ENCODE peak calls at places on chromosome 4, in eight cellular contexts. A, G, Y, E, C, J, V and F are unnamed samples. For H3K9me3, the result is how much of the 10 kb centered on the place peaks cover.

GRCh38 chr4:52373650-52374049 is 285.5 kb downstream of the USP46 start:
- DNase-seq in V (no peak), E (no peak), Y (no peak), J (no peak), G (no peak), A (no peak), C (no peak), F (no peak)

GRCh38 chr4:80302616-80303223 is 32.8 kb upstream of the CFAP299 start:
- DNase-seq in A (no peak), G (no peak), Y (no peak), V (no peak), C (no peak), J (no peak), E (no peak), F (no peak)

GRCh38 chr4:80911458-80911857 is 119.0 kb upstream of the BMP3 start:
- DNase-seq in A (no peak), Y (no peak), V (no peak), C (no peak), J (no peak), G (no peak), E (no peak), F (no peak)

GRCh38 chr4:117623321-117623720 is 411.0 kb upstream of the NDST3 start:
- DNase-seq in G (no peak), C (no peak), J (no peak), V (no peak), Y (no peak), A (no peak), E (peak), F (no peak)

GRCh38 chr4:106898621-106899230 is 137.4 kb downstream of the DKK2 start:
- DNase-seq in Y (no peak), C (no peak), J (no peak), A (peak), G (peak), V (peak), E (peak), F (no peak)

GRCh38 chr4:154743683-154744340 is at the start of gene LRAT:
- DNase-seq in G (no peak), A (no peak), J (no peak), E (no peak), C (peak), Y (no peak), V (peak), F (no peak)

GRCh38 chr4:148060264-148061138 is 328.6 kb downstream of the ARHGAP10 start:
- DNase-seq in Y (no peak), J (no peak), G (no peak), E (no peak), C (no peak), V (no peak), A (no peak), F (peak)

GRCh38 chr4:6546681-6547447 is 28.1 kb upstream of the MAN2B2 start:
- DNase-seq in V (peak), A (peak), G (peak), Y (peak), E (peak), J (no peak), C (no peak), F (peak)

GRCh38 chr4:67934628-67935027 is 28.7 kb downstream of the TMPRSS11A start:
- DNase-seq in E (peak), G (no peak), Y (no peak), V (no peak), A (no peak), J (no peak), C (no peak), F (no peak)

GRCh38 chr4:153771058-153771457 is 11.2 kb upstream of the RNF175 start:
- DNase-seq in E (no peak), C (no peak), V (no peak), Y (no peak), G (peak), J (no peak), A (no peak), F (no peak)

GRCh38 chr4:25011135-25011866 is 19.4 kb downstream of the LGI2 start:
- DNase-seq in G (no peak), Y (no peak), J (no peak), C (no peak), V (no peak), E (no peak), A (no peak), F (no peak)

GRCh38 chr4:124426279-124426678 is 286.3 kb downstream of the ANKRD50 start:
- DNase-seq in G (no peak), E (no peak), C (no peak), A (no peak), V (no peak), Y (no peak), J (no peak), F (no peak)

GRCh38 chr4:101218346-101218745 is 129.0 kb downstream of the PPP3CA start:
- DNase-seq in Y (no peak), A (no peak), C (no peak), V (no peak), G (no peak), J (no peak), E (no peak), F (no peak)

GRCh38 chr4:158930573-158930972 is 161.7 kb downstream of the FNIP2 start:
- DNase-seq in J (no peak), V (no peak), G (no peak), A (no peak), C (no peak), E (no peak), Y (no peak), F (no peak)

GRCh38 chr4:133150643-133151300 is 1.7 kb downstream of the PCDH10 start:
- DNase-seq in G (peak), E (peak), A (no peak), C (no peak), J (no peak), Y (no peak), V (no peak), F (no peak)

GRCh38 chr4:62210521-62210920 is 1010.4 kb downstream of the ADGRL3 start:
- DNase-seq in A (no peak), E (peak), Y (no peak), J (no peak), C (no peak), G (peak), V (no peak), F (no peak)

GRCh38 chr4:185219551-185220344 is 10.3 kb downstream of the SNX25 start:
- DNase-seq in E (peak), A (no peak), J (no peak), V (no peak), Y (peak), C (no peak), G (peak), F (no peak)

DNA sequence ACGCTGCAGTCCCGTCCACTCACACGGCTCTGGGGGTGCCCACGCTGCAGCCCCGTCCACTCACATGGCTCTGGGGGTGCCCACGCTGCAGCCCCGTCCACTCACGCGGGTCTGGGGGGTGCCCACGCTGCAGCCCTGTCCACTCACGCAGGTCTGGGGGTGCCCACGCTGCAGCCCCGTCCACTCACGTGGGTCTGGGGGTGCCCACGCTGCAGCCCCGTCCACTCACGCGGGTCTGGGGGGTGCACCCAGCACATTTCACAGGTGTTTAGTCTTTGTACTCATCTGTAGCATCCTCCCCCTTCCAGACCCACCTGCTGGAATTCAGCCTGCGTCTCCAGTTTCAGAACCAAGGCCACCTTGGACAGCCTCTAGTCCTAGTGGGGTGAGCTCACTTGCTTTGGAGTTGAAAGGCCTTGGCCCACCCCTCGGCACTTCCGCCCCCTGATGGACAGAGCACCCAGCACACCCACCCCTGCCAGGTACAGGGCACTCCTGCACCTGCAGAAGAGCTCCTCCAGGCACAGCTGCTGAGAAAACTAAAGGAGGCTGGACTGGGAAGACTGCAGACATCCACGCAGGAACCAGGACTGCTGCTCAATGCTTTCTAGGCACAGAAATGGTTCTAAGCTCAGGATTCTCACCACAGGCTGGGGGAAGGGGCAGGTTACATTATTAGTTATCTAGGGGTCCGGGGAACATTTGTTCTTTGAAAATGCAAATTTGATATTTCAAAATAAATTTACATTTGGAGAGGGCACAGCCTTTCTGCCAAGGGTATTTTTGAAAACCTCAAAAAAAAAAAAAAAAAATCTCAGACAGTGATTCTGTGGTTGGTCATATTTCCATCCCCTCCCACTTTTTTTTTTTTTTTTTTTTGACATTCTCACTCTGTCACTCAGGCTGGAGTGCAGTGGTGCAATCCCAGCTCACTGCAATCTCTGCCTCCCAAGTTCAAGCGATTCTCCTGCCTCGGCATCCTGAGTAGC is 72.8 kb downstream of the ABLIM2 start:
- DNase-seq in Y (no peak), G (no peak), A (peak), J (no peak), C (no peak), V (no peak), E (no peak), F (no peak)
- TF ChIP-seq CTCF in Y (no peak), G (no peak), A (peak), J (no peak), C (no peak), V (no peak), E (no peak), F (no peak)

GRCh38 chr4:149158852-149159251 is 656.8 kb downstream of the IQCM start:
- DNase-seq in G (peak), Y (no peak), V (no peak), J (no peak), C (no peak), A (no peak), E (peak), F (no peak)

GRCh38 chr4:149164282-149164681 is 651.4 kb downstream of the IQCM start:
- DNase-seq in A (no peak), Y (no peak), C (no peak), J (no peak), G (peak), V (no peak), E (peak), F (no peak)

GRCh38 chr4:149166365-149166764 is 649.3 kb downstream of the IQCM start:
- DNase-seq in Y (no peak), E (peak), C (no peak), J (no peak), G (no peak), V (no peak), A (no peak), F (no peak)

GRCh38 chr4:149160370-149160769 is 655.3 kb downstream of the IQCM start:
- DNase-seq in A (no peak), V (no peak), E (no peak), G (no peak), J (no peak), Y (no peak), C (no peak), F (no peak)

GRCh38 chr4:149161247-149161646 is 654.4 kb downstream of the IQCM start:
- DNase-seq in G (peak), C (no peak), Y (peak), V (no peak), E (peak), A (no peak), J (no peak), F (no peak)
- H3K9me3 ChIP-seq in G (under half), C (under half), Y (under half), V (under half), E (under half), A (under half), J (under half), F (under half)

GRCh38 chr4:140252742-140253555 is 99.0 kb upstream of the MAML3 start:
- DNase-seq in C (peak), G (peak), J (peak), Y (peak), V (peak), A (no peak), E (peak), F (peak)
- H3K27ac ChIP-seq in C (peak), G (peak), J (peak), Y (peak), V (no peak), A (no peak), E (peak), F (no peak)

GRCh38 chr4:98828801-98829200 is 100.1 kb downstream of the EIF4E start:
- DNase-seq in G (no peak), J (no peak), C (no peak), V (no peak), A (peak), E (no peak), Y (no peak), F (peak)
- TF ChIP-seq CTCF in G (no peak), J (no peak), C (no peak), V (peak), A (peak), E (no peak), Y (no peak), F (peak)

GRCh38 chr4:2303686-2304320 is 41.9 kb upstream of the MXD4 start:
- DNase-seq in A (no peak), V (no peak), J (no peak), E (no peak), C (no peak), G (no peak), Y (no peak), F (no peak)

GRCh38 chr4:2305766-2306501 is 44.0 kb upstream of the MXD4 start:
- DNase-seq in J (no peak), A (no peak), V (no peak), Y (no peak), E (no peak), C (no peak), G (no peak), F (no peak)

GRCh38 chr4:2304321-2304876 is 42.5 kb upstream of the MXD4 start:
- DNase-seq in C (no peak), Y (no peak), G (no peak), J (no peak), E (no peak), A (no peak), V (no peak), F (no peak)

GRCh38 chr4:2303121-2303685 is 41.3 kb upstream of the MXD4 start:
- DNase-seq in V (no peak), G (no peak), C (no peak), Y (no peak), E (no peak), J (no peak), A (no peak), F (no peak)

GRCh38 chr4:2304877-2305561 is 43.1 kb upstream of the MXD4 start:
- DNase-seq in Y (no peak), E (no peak), G (no peak), A (no peak), V (no peak), J (no peak), C (no peak), F (no peak)
- H3K9me3 ChIP-seq in Y (under half), E (under half), G (under half), A (under half), V (under half), J (under half), C (under half), F (under half)

GRCh38 chr4:169201144-169202124 is 69.3 kb downstream of the SH3RF1 start:
- DNase-seq in G (peak), C (no peak), V (no peak), J (no peak), A (no peak), Y (no peak), E (no peak), F (no peak)
- H3K27ac ChIP-seq in G (peak), C (peak), V (no peak), J (peak), A (no peak), Y (no peak), E (peak), F (no peak)

DNA sequence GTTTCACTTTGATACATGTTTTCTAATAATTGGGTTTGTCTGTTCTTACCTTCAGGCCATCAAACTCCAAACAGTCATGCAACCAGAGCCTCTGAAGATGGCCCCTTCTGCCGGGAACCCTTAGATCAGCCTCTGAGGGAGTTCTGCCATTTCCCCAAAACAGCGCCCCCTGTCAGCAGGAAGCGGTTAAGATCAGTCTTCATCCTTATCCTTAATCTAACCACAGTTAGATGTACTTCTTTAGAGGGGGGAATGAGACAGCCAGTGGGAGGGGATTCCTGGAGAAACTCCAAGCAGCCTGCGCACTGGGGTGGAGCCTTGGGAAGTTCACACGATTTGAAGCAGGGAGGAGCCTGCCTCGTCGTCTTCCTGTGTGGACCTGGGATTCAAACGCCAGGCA is 185.4 kb downstream of the INPP4B start:
- DNase-seq in J (no peak), C (no peak), V (no peak), G (no peak), Y (no peak), A (no peak), E (no peak), F (no peak)
- TF ChIP-seq CTCF in J (no peak), C (no peak), V (no peak), G (no peak), Y (no peak), A (no peak), E (no peak), F (no peak)

GRCh38 chr4:108546728-108547127 is 73.6 kb upstream of the RPL34 start:
- DNase-seq in E (no peak), A (no peak), C (no peak), Y (no peak), V (no peak), J (no peak), G (no peak), F (no peak)
- H3K9me3 ChIP-seq in E (under half), A (under half), C (under half), Y (under half), V (under half), J (under half), G (under half), F (under half)

GRCh38 chr4:58456727-58457384 is 1346.7 kb upstream of the IGFBP7 start:
- DNase-seq in G (no peak), C (no peak), A (no peak), J (no peak), Y (no peak), E (no peak), V (no peak), F (no peak)
- H3K27ac ChIP-seq in G (no peak), C (no peak), A (no peak), J (no peak), Y (no peak), E (no peak), V (no peak), F (no peak)